ENCODE peak calls at places on chromosomes 5 and 9, in four cellular contexts. X is GM12865, R is AG09319, Y is heart right ventricle. V is an unnamed sample.

GRCh38 chr9:111622626-111623025 is 8.5 kb upstream of the DNAJC25 start:
- DNase-seq in X (no peak), R (peak; percentile 59), Y (no peak), V (no peak)

GRCh38 chr5:41415242-41415641 is 95.2 kb downstream of the PLCXD3 start:
- DNase-seq in X (no peak), R (no peak), Y (no peak), V (no peak)

GRCh38 chr5:179250561-179251225 is 94.6 kb downstream of the ADAMTS2 start:
- DNase-seq in X (no peak), R (no peak), Y (no peak), V (no peak)

GRCh38 chr9:69019808-69020207 is 5.9 kb upstream of the PRKACG start:
- DNase-seq in X (peak; percentile 28), R (no peak), Y (no peak), V (no peak)

GRCh38 chr9:132739705-132740310 is 69.5 kb downstream of the GTF3C4 start:
- DNase-seq in X (no peak), R (no peak), Y (no peak), V (no peak)

GRCh38 chr5:142520885-142521284 is 165.0 kb downstream of the FGF1 start:
- DNase-seq in X (no peak), R (no peak), Y (no peak), V (no peak)

GRCh38 chr9:100354121-100354800 is 1.5 kb upstream of the TEX10 start:
- DNase-seq in X (peak; percentile 21), R (no peak), Y (no peak), V (no peak)

GRCh38 chr5:94057655-94058054 is 316.3 kb upstream of the POU5F2 start:
- DNase-seq in X (no peak), R (no peak), Y (no peak), V (no peak)

GRCh38 chr9:130948266-130948665 is 9.2 kb upstream of the FIBCD1 start:
- DNase-seq in X (no peak), R (no peak), Y (no peak), V (no peak)

GRCh38 chr5:31680528-31680927 is 41.6 kb downstream of the PDZD2 start:
- DNase-seq in X (no peak), R (no peak), Y (peak; percentile 73), V (no peak)

GRCh38 chr5:156147251-156147947 is 179.6 kb upstream of the SGCD start:
- DNase-seq in X (no peak), R (peak; percentile 72), Y (no peak), V (no peak)

GRCh38 chr5:175873090-175873454 is 1.7 kb downstream of the CPLX2 start:
- DNase-seq in X (no peak), R (no peak), Y (no peak), V (peak; percentile 38)

DNA sequence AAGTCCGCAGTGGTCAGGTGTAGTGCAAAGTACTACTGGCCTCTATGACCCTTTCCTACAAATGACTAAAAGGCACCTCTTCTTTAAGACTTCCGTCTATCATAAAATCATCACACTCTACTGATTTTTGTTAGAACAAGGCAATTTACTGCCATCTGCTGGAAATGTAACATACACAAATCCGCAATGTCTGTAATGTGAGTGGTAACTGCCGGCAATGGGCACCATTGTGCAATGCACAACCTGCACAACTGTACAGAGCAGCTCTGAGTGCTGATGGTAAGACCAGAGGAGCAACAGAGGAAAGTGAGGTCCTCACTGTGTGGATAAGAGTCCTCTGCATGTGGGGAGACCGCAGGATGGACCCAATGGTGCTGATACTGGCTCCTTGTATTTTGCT is 103.8 kb downstream of the ATPSCKMT start:
- DNase-seq in X (peak; percentile 44), R (peak; percentile 34), Y (no peak), V (no peak)
- TF ChIP-seq CTCF in X (peak; percentile 38), R (peak; percentile 38), Y (peak; percentile 28), V (no peak)

DNA sequence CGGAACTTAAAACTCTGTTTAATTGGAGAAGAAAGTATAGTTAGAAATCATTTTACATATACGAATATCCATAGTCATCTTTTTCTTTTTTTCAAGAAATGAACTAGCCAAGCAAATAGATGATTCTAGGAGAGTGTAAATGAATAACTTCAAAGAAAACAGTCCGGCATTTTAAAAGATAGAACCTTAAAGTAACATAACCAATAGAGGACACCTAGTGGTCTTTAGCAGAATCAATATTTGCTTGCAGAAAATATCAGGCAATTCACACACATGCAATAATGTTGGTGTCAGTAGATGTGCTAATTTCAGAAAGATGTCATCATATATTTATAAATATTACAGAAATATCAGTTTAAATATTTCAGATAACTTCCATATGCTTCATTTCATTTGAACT is 57.1 kb downstream of the HCN1 start:
- DNase-seq in X (no peak), R (no peak), Y (no peak), V (no peak)
- TF ChIP-seq CTCF in X (no peak), R (no peak), Y (peak; percentile 40), V (no peak)

DNA sequence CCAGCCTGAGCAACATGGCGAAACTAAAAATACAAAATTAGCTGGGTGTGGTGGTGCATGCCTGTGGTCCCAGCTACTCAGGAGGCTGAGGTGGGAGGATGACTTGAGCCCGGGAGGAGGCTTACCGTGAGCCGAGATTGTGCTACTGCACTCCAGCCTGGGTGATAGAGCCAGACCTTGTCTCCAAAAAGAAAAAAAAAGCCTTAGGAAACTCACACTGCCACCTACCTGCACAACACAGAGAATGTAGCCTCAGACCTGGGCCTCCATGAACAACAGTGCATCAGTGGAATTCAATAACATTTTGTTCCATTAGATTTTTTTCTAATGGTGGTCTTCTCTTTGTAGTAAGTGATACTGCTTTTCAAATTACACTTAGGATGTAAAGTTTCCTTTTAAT is 63.8 kb upstream of the RARS1 start:
- DNase-seq in X (no peak), R (no peak), Y (no peak), V (no peak)
- TF ChIP-seq CTCF in X (no peak), R (no peak), Y (no peak), V (no peak)

GRCh38 chr9:109354190-109354589 is 33.3 kb upstream of the EPB41L4B start:
- DNase-seq in X (no peak), R (no peak), Y (no peak), V (no peak)
- TF ChIP-seq CTCF in X (no peak), R (no peak), Y (no peak), V (no peak)